ENCODE peak calls at places on chromosomes 11 and 22, in nine cellular contexts. Q, B, G, L, O, V, I, X and N are unnamed samples.

GRCh38 chr11:40162901-40163300 is 1296.6 kb downstream of the LRRC4C start:
- ATAC-seq in B (no peak), L (no peak), O (no peak), Q (no peak), G (no peak), X (no peak), V (no peak), I (no peak), N (no peak)

GRCh38 chr11:14380125-14380936 is 21.3 kb upstream of the RRAS2 start:
- ATAC-seq in B (no peak), Q (no peak), X (no peak), L (no peak), G (no peak), O (no peak), V (no peak), I (no peak), N (no peak)

GRCh38 chr11:87038235-87038960 is 664 bp downstream of the TMEM135 start:
- ATAC-seq in X (no peak), B (no peak), O (peak), V (no peak), G (no peak), Q (peak), L (peak), I (no peak), N (no peak)

GRCh38 chr11:44969853-44970252 is 19.2 kb upstream of the TP53I11 start:
- ATAC-seq in L (no peak), X (no peak), O (no peak), G (no peak), B (no peak), I (no peak), V (no peak), Q (no peak), N (no peak)

GRCh38 chr11:125626381-125626950 is 1.5 kb downstream of the CHEK1 start:
- ATAC-seq in G (peak), B (peak), Q (peak), X (peak), L (peak), V (peak), O (peak), I (peak), N (peak)

GRCh38 chr11:16936643-16937042 is 77.6 kb downstream of the PLEKHA7 start:
- ATAC-seq in B (no peak), X (no peak), O (peak), G (no peak), Q (no peak), L (peak), I (no peak), V (no peak), N (no peak)

GRCh38 chr22:24460418-24461089 is 33.2 kb downstream of the ADORA2A start:
- ATAC-seq in Q (no peak), I (peak), L (peak), B (peak), G (no peak), X (peak), V (no peak), O (no peak), N (no peak)

GRCh38 chr22:38442967-38443674 is 11.9 kb downstream of the KCNJ4 start:
- ATAC-seq in B (no peak), L (no peak), I (no peak), Q (no peak), O (peak), G (peak), X (no peak), V (no peak), N (peak)

GRCh38 chr11:72768581-72768980 is 16.4 kb upstream of the ARAP1 start:
- ATAC-seq in I (no peak), L (no peak), O (no peak), Q (no peak), G (no peak), V (no peak), X (no peak), B (no peak), N (no peak)

GRCh38 chr22:25623310-25623734 is 58.8 kb downstream of the GRK3 start:
- ATAC-seq in L (no peak), B (peak), O (no peak), G (no peak), V (no peak), Q (no peak), X (peak), I (peak), N (no peak)

GRCh38 chr22:25668437-25668836 is 73.6 kb upstream of the MYO18B start:
- ATAC-seq in I (no peak), X (no peak), L (peak), G (no peak), B (no peak), Q (no peak), V (no peak), O (peak), N (peak)

GRCh38 chr11:75241906-75242644 is 1.5 kb downstream of the TPBGL start:
- ATAC-seq in Q (no peak), I (peak), X (no peak), V (peak), B (peak), G (no peak), O (no peak), L (no peak), N (no peak)

GRCh38 chr11:66624450-66624849 is 8.0 kb downstream of the RBM14 start:
- ATAC-seq in V (no peak), X (no peak), Q (no peak), G (no peak), I (no peak), L (no peak), O (peak), B (peak), N (no peak)

GRCh38 chr22:46467006-46467405 is 70.4 kb downstream of the CELSR1 start:
- ATAC-seq in I (no peak), B (no peak), L (no peak), Q (no peak), O (no peak), G (no peak), V (no peak), X (no peak), N (no peak)